ENCODE peak calls at places on chromosomes 13 and 19, in ten cellular contexts. B, U, Y, V, K, P, J, R, O and T are unnamed samples.

GRCh38 chr13:19586904-19587634 is 25.7 kb upstream of the TPTE2 start:
- DNase-seq in B (no peak), U (no peak), Y (no peak), V (no peak), K (no peak), P (peak), J (peak), R (no peak), O (no peak), T (no peak)

GRCh38 chr19:47280183-47280797 is 5.6 kb downstream of the INAFM1 start:
- DNase-seq in B (no peak), U (peak), Y (no peak), V (no peak), K (no peak), P (no peak), J (peak), R (no peak), O (peak), T (no peak)

GRCh38 chr19:3042545-3043267 is 13.6 kb upstream of the TLE2 start:
- DNase-seq in B (no peak), U (no peak), Y (no peak), V (no peak), K (no peak), P (no peak), J (no peak), R (no peak), O (no peak), T (no peak)

GRCh38 chr13:76944457-76944856 is 3.9 kb upstream of the ACOD1 start:
- DNase-seq in B (no peak), U (no peak), Y (no peak), V (no peak), K (no peak), P (peak), J (no peak), R (no peak), O (no peak), T (no peak)

GRCh38 chr19:11708457-11708856 is 30.3 kb downstream of the ZNF823 start:
- DNase-seq in B (no peak), U (no peak), Y (no peak), V (no peak), K (no peak), P (no peak), J (no peak), R (no peak), O (no peak), T (no peak)

GRCh38 chr19:33796164-33797100 is at the start of gene KCTD15:
- DNase-seq in B (peak), U (peak), Y (no peak), V (no peak), K (no peak), P (peak), J (no peak), R (peak), O (peak), T (no peak)

GRCh38 chr13:48994731-48995130 is 19.0 kb downstream of the FNDC3A start:
- DNase-seq in B (no peak), U (no peak), Y (no peak), V (no peak), K (no peak), P (peak), J (no peak), R (no peak), O (no peak), T (no peak)

GRCh38 chr19:2775556-2776430 is 7.3 kb downstream of the SGTA start:
- DNase-seq in B (no peak), U (peak), Y (peak), V (no peak), K (no peak), P (peak), J (peak), R (peak), O (peak), T (no peak)

GRCh38 chr13:101757446-101758039 is 305.1 kb downstream of the ITGBL1 start:
- DNase-seq in B (no peak), U (no peak), Y (no peak), V (no peak), K (no peak), P (peak), J (no peak), R (no peak), O (peak), T (no peak)

GRCh38 chr13:88958821-88959220 is 1287.7 kb downstream of the SLITRK5 start:
- DNase-seq in B (no peak), U (no peak), Y (no peak), V (no peak), K (peak), P (no peak), J (no peak), R (no peak), O (no peak), T (no peak)

GRCh38 chr13:33218020-33218419 is 67.5 kb downstream of the STARD13 start:
- DNase-seq in B (no peak), U (no peak), Y (no peak), V (no peak), K (no peak), P (peak), J (no peak), R (no peak), O (peak), T (no peak)

GRCh38 chr13:93525087-93525486 is 298.5 kb downstream of the GPC6 start:
- DNase-seq in B (no peak), U (no peak), Y (no peak), V (no peak), K (no peak), P (no peak), J (no peak), R (no peak), O (no peak), T (no peak)

GRCh38 chr13:111659842-111660241 is 339.4 kb downstream of the TEX29 start:
- DNase-seq in B (no peak), U (no peak), Y (no peak), V (no peak), K (no peak), P (no peak), J (no peak), R (no peak), O (no peak), T (no peak)

GRCh38 chr19:1567116-1567847 is 843 bp downstream of the MEX3D start:
- DNase-seq in B (no peak), U (peak), Y (no peak), V (no peak), K (no peak), P (no peak), J (no peak), R (no peak), O (peak), T (no peak)

GRCh38 chr13:41785402-41786142 is 175.3 kb downstream of the VWA8 start:
- DNase-seq in B (no peak), U (no peak), Y (no peak), V (no peak), K (no peak), P (no peak), J (no peak), R (no peak), O (no peak), T (no peak)

GRCh38 chr19:13032837-13033236 is 37.6 kb downstream of the NFIX start:
- DNase-seq in B (no peak), U (no peak), Y (peak), V (no peak), K (no peak), P (no peak), J (no peak), R (no peak), O (no peak), T (no peak)

GRCh38 chr19:12983561-12984142 is 11.6 kb upstream of the NFIX start:
- DNase-seq in B (peak), U (peak), Y (peak), V (no peak), K (no peak), P (peak), J (peak), R (peak), O (peak), T (no peak)

GRCh38 chr13:51420681-51421476 is 32.0 kb downstream of the INTS6 start:
- DNase-seq in B (no peak), U (no peak), Y (no peak), V (no peak), K (no peak), P (no peak), J (no peak), R (no peak), O (no peak), T (no peak)

GRCh38 chr19:52237771-52238400 is 31.5 kb upstream of the ZNF766 start:
- DNase-seq in B (peak), U (peak), Y (peak), V (no peak), K (peak), P (peak), J (peak), R (no peak), O (peak), T (peak)

GRCh38 chr19:53947624-53948023 is 15.1 kb upstream of the CACNG8 start:
- DNase-seq in B (no peak), U (no peak), Y (no peak), V (no peak), K (no peak), P (no peak), J (no peak), R (no peak), O (no peak), T (no peak)

GRCh38 chr13:51776179-51776578 is 27.8 kb downstream of the DHRS12 start:
- DNase-seq in B (no peak), U (no peak), Y (no peak), V (no peak), K (no peak), P (no peak), J (no peak), R (no peak), O (no peak), T (no peak)

DNA sequence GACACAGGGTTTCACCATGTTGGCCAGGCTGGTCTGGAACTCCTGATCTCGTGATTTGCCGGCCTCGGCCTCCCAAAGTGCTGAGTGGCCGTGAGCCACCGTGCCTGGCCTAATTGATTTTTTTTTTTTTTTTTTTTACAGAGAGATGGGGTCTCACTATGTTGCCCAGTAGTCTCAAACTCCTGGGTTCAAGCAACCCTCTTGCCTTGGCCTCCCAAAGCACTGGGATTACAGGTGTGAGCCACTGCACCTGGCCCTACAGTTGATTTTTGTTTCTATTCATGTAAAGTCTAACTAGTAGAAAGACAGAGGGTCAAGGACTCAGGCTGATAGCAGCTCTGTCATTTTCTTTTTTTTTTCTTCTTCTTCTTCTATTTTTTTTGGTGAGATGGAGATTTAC is 21.8 kb downstream of the FGF21 start:
- DNase-seq in B (no peak), U (no peak), Y (no peak), V (no peak), K (no peak), P (no peak), J (no peak), R (no peak), O (no peak), T (no peak)
- H3K4me3 ChIP-seq in B (no peak), U (no peak), Y (no peak), V (no peak), K (no peak), P (no peak), J (no peak), R (no peak), O (no peak), T (no peak)

GRCh38 chr19:5948697-5949564 is 29.0 kb downstream of the RANBP3 start:
- DNase-seq in B (no peak), U (no peak), Y (no peak), V (no peak), K (no peak), P (no peak), J (no peak), R (peak), O (no peak), T (no peak)

GRCh38 chr19:5950744-5951143 is 27.2 kb downstream of the RANBP3 start:
- DNase-seq in B (no peak), U (no peak), Y (no peak), V (no peak), K (no peak), P (no peak), J (no peak), R (no peak), O (no peak), T (no peak)

GRCh38 chr19:5947435-5947834 is 30.5 kb downstream of the RANBP3 start:
- DNase-seq in B (no peak), U (peak), Y (peak), V (no peak), K (no peak), P (peak), J (no peak), R (peak), O (peak), T (no peak)

GRCh38 chr19:5951338-5951861 is 26.5 kb downstream of the RANBP3 start:
- DNase-seq in B (no peak), U (no peak), Y (no peak), V (no peak), K (no peak), P (no peak), J (peak), R (no peak), O (no peak), T (no peak)

DNA sequence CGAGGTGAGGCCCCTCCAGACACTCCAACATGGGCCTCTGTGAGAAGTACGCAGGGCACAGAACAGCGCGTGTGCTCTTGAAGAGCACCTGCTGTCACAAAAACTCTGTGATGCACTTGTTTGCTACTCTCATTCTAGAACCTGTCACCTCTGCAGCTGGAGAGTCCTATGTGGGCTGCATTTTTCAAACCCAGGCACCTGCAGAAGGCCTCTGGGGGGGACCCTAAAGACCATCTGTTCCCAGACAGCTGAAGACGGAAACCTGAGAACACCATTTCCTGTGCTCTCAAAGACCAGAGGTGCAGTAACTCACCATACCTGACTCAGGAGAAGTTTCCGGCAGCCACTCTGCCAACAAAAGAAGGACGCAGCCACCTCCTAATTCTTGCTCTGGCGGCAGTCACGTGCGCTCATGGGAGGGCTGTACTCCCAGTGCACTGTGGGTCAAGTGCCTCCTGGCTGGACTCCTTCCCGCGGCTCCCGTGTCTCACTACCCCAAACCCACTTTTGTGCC is 28.1 kb downstream of the RANBP3 start:
- DNase-seq in B (no peak), U (no peak), Y (no peak), V (no peak), K (no peak), P (no peak), J (no peak), R (peak), O (no peak), T (no peak)
- H3K4me3 ChIP-seq in B (no peak), U (no peak), Y (no peak), V (no peak), K (no peak), P (no peak), J (no peak), R (no peak), O (no peak), T (no peak)

GRCh38 chr19:17026041-17026658 is 460 bp downstream of the CPAMD8 start:
- DNase-seq in B (no peak), U (no peak), Y (no peak), V (no peak), K (no peak), P (no peak), J (no peak), R (no peak), O (peak), T (no peak)
- H3K4me3 ChIP-seq in B (peak), U (no peak), Y (peak), V (peak), K (peak), P (no peak), J (peak), R (no peak), O (peak), T (no peak)

GRCh38 chr13:113952151-113952982 is 21.5 kb downstream of the C13orf46 start:
- DNase-seq in B (no peak), U (no peak), Y (no peak), V (no peak), K (no peak), P (no peak), J (peak), R (peak), O (no peak), T (no peak)
- H3K4me3 ChIP-seq in B (no peak), U (no peak), Y (no peak), V (no peak), K (no peak), P (no peak), J (no peak), R (no peak), O (no peak), T (no peak)

GRCh38 chr19:5563941-5564612 is 3.7 kb downstream of the TINCR start:
- DNase-seq in B (no peak), U (no peak), Y (no peak), V (no peak), K (peak), P (peak), J (no peak), R (no peak), O (peak), T (no peak)

GRCh38 chr19:5564930-5565329 is 2.8 kb downstream of the TINCR start:
- DNase-seq in B (no peak), U (no peak), Y (no peak), V (no peak), K (no peak), P (no peak), J (no peak), R (no peak), O (no peak), T (no peak)

GRCh38 chr19:5571777-5572176 is 4.0 kb upstream of the TINCR start:
- DNase-seq in B (no peak), U (no peak), Y (no peak), V (no peak), K (no peak), P (no peak), J (no peak), R (no peak), O (no peak), T (no peak)

GRCh38 chr19:5567360-5567970 is at the start of gene TINCR:
- DNase-seq in B (no peak), U (no peak), Y (no peak), V (no peak), K (no peak), P (no peak), J (no peak), R (no peak), O (peak), T (no peak)

DNA sequence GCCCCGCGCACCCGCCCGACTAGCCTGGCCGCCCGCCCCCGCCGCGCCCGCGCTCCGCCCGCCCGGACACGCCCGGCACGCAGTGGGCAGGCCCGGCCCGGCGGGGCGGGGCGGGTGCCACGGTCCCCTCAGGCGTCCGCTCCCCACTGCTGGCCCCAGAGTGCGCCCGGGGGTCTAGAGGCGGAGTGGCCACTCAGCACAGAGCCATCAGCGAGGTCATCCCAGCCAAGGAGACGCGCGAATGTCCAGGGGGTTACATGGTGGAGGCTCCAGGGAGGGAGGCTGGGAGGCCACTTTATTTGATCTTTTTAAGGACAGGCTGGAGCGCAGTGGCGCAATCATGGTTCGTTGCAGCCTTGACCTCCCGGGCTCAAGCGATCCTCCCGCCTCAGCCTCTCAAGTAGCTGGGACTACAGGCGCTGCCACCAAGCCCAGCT is 236 bp upstream of the TINCR start:
- DNase-seq in B (no peak), U (no peak), Y (no peak), V (no peak), K (no peak), P (no peak), J (no peak), R (no peak), O (no peak), T (no peak)
- H3K4me3 ChIP-seq in B (peak), U (no peak), Y (no peak), V (no peak), K (no peak), P (no peak), J (no peak), R (no peak), O (no peak), T (no peak)

GRCh38 chr13:63010072-63010658 is 1594.5 kb upstream of the PCDH20 start:
- DNase-seq in B (no peak), U (no peak), Y (no peak), V (no peak), K (no peak), P (no peak), J (no peak), R (no peak), O (no peak), T (no peak)

DNA sequence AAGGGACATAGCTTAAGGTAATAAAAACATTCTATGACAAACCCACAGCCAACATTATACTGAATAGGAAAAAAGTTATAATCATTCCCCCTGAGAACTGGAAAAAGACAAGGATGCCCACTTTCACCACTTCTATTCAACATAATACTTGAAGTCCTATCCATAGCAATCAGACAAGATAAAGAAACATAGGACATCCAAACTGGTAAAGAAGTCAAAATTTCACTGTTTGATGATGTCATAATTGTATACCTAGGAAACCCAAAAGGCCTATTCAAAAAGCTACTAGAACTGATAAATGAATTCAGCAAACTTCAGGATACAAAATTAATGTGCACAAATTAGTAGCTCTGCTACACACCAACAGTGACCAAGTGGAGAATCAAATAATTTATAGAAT is 1590.0 kb upstream of the PCDH20 start:
- DNase-seq in B (no peak), U (no peak), Y (no peak), V (no peak), K (no peak), P (no peak), J (no peak), R (no peak), O (no peak), T (no peak)
- H3K4me3 ChIP-seq in B (no peak), U (no peak), Y (no peak), V (no peak), K (no peak), P (no peak), J (no peak), R (no peak), O (no peak), T (no peak)

DNA sequence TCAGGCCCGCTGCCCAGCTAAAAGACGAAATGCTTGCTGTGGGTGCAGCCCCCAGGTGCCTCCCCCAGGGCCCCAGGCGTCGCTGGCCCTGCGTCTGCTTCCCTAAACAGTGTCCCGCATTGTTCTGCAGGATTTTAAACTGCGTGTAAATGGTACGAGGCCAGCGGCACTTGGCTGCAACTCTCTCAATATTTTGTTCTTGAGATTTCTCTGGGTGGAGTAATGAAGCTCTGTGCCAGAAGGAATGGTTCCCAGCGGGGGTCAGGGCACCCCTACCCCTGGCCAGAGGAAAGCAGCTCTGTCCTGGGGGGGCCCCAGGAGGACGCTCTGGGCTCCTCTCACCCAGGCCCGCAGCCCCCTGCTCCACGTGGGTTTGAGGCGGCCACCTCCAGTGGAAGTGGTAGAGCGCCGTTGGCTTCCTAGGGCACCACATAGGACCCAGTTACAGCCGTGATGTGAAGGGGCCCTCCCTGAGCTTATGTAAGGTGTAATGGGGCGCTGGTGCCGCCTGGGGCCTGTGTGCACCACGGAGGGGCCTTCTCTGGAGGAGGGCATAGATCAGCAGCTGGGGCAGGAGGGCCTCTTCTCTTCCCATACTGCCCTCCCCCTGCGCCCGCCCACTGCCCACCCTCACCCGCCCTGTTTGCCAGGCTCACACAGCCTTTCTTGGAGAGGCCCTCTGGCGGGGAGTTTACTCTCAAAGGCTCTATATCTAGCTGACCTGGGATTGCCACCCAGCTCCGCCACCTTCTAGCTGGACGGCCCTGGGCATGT is 19.8 kb downstream of the PAK4 start:
- DNase-seq in B (no peak), U (no peak), Y (no peak), V (no peak), K (no peak), P (no peak), J (no peak), R (no peak), O (peak), T (no peak)
- H3K4me3 ChIP-seq in B (no peak), U (peak), Y (no peak), V (peak), K (no peak), P (no peak), J (no peak), R (no peak), O (no peak), T (no peak)